ENCODE peak calls at places on chromosomes 16 and 17, in seven cellular contexts. F is heart right ventricle; N is kidney; U is A549; X is breast epithelium; S is CD8-positive, alpha-beta T cell; B is AG09319. I is an unnamed sample.

GRCh38 chr17:38550661-38551060 is 55.1 kb downstream of the SRCIN1 start:
- DNase-seq in U (no peak), X (no peak), B (peak), N (no peak), F (peak), S (no peak), I (no peak)

GRCh38 chr16:88337021-88337420 is 45.7 kb upstream of the ZNF469 start:
- DNase-seq in F (no peak), U (no peak), S (no peak), B (no peak), X (no peak), N (peak), I (no peak)

GRCh38 chr17:74101527-74101926 is 102.0 kb upstream of the RPL38 start:
- DNase-seq in X (no peak), B (no peak), S (no peak), N (no peak), F (no peak), U (no peak), I (no peak)

GRCh38 chr17:8413321-8413720 is 15.7 kb upstream of the RNF222 start:
- DNase-seq in F (no peak), X (no peak), S (no peak), N (no peak), U (no peak), B (no peak), I (no peak)

GRCh38 chr17:76709077-76709950 is 1.5 kb downstream of the MXRA7 start:
- DNase-seq in F (peak), B (peak), S (no peak), X (no peak), U (no peak), N (peak), I (no peak)

GRCh38 chr16:4064950-4065352 is 51.3 kb downstream of the ADCY9 start:
- DNase-seq in N (no peak), X (no peak), B (no peak), F (no peak), S (peak), U (no peak), I (no peak)

GRCh38 chr16:72995151-72995881 is 52.6 kb downstream of the ZFHX3 start:
- DNase-seq in U (peak), N (no peak), S (no peak), B (no peak), X (no peak), F (no peak), I (no peak)

GRCh38 chr17:69348441-69348840 is 21.5 kb upstream of the ABCA5 start:
- DNase-seq in B (no peak), X (no peak), U (no peak), S (no peak), N (no peak), F (no peak), I (no peak)

GRCh38 chr17:46003907-46004748 is 5.1 kb downstream of the STH start:
- DNase-seq in N (no peak), U (no peak), X (peak), S (no peak), F (peak), B (peak), I (no peak)

GRCh38 chr17:44792276-44792675 is 33.5 kb downstream of the ADAM11 start:
- DNase-seq in S (no peak), F (no peak), B (no peak), X (no peak), N (peak), U (no peak), I (no peak)

GRCh38 chr17:59631221-59631720 is 11.6 kb downstream of the CLTC start:
- DNase-seq in S (no peak), F (no peak), U (no peak), B (no peak), N (no peak), X (no peak), I (no peak)

DNA sequence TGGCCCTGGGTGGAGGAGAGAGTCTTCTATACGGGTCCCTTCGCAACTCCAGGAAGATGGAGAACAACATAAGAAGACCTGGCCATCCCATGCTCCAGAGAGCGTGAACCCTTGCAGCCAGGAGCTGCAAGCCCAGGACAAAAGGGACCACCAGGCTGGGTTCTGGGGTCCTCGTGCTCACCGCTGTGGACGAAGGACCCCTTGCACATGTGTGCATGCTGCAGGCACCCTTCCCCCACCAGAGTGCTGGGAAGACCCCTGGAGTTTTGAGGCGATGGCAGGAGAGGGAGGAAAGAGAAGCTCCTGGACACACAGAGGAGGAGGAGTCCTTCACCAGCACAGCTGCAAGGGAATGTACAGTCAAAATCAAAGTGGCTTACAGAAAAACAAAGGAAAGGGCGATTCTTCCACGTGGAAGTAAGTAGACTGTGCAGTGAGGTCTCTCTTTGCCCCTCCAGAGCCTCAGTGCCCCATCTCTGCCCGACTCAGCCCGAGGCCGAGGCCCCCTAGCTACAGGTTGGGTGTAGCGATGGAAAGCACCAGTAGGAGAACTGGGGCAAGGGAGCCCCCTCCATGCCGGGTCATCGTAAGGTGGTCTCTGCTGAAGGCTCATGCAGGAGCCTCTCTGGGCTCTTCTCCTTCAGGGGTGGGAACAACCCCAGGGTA is 51.3 kb downstream of the PIMREG start:
- DNase-seq in F (no peak), X (peak), N (peak), U (no peak), S (no peak), B (no peak), I (no peak)
- TF ChIP-seq CTCF in F (no peak), X (no peak), N (no peak), U (no peak), S (no peak), B (no peak), I (no peak)

GRCh38 chr16:70380919-70381603 is 34.4 kb downstream of the DDX19A start:
- DNase-seq in F (peak), N (peak), B (peak), X (peak), U (peak), S (peak), I (peak)
- TF ChIP-seq CTCF in F (peak), N (no peak), B (peak), X (peak), U (peak), S (no peak), I (peak)

DNA sequence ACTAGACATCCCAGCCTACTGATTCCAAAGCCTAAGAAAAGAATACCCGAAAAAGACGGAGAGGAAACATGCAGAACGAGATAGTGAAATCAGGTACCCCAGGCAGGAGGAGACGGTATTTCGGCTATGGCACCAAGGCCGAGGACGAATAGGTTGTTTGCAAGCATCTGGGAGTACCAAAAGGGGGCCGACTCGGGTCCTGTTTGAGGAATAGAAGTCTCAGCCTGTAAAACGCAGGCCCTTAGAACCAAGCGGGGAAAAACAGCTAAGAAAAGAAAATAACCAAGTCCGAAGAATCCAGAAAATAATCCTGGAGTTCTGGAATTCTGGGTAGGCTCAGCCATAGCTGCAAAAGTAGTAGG is 537 bp downstream of the SLC35B1 start:
- DNase-seq in U (peak), X (no peak), F (no peak), B (no peak), N (no peak), S (peak), I (no peak)
- TF ChIP-seq CTCF in U (no peak), X (no peak), F (no peak), B (peak), N (no peak), S (peak), I (no peak)

DNA sequence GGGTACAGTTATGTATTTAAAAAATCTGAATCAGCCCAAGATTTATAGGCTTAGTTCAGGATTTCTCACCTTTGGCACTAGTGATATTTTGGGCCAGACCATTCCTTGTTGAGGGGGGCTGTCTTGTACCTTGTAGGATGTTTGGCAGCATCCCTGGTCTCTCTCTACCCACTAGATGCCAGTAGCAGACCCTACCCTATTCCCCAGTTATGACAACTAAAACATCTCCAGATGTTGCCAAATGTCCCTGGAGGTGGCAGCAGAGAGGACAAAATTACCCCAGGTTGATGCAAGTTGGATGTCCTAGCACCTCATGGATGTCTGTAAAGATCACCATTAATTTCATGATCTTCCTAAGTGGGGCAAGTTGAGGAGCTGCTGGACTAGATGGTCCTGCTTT is 45.8 kb downstream of the SYT17 start:
- DNase-seq in S (no peak), F (no peak), U (no peak), X (no peak), N (no peak), B (no peak), I (no peak)
- TF ChIP-seq CTCF in S (no peak), F (no peak), U (no peak), X (no peak), N (no peak), B (no peak), I (no peak)

DNA sequence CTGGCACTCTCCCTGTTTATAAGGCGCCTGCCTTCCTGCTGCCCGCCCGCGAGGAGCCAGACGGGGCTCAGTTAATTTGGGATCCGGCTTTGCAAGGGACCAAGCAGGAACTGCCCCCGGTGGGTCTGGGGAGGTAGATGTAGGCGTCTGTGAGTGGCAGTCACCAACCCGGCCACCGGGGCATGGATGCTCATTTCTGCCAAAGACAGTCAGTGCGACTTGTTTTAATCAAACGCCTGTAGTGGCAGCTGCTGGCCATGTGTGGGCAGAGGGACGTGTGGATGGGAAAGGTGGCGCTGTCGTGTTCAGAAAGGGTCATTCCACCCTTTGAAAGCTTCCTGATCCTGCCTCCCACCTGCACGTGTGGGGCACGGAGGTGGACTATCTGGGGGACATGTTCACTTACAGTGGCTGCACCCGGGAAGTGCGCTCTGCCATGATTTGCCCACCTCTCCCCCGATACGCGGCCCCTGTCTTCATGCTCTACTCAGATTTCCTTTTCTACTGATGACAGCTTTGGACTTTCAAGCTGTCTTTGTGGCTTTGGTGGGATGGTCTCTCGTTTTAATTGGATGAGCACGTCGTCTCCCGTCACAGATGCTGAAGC is 60.3 kb upstream of the CIBAR2 start:
- DNase-seq in X (no peak), U (peak), F (peak), N (peak), B (no peak), S (peak), I (no peak)
- TF ChIP-seq CTCF in X (peak), U (peak), F (peak), N (peak), B (peak), S (no peak), I (peak)

GRCh38 chr16:56090076-56090475 is 101.2 kb upstream of the GNAO1 start:
- DNase-seq in F (no peak), B (no peak), X (no peak), N (no peak), U (no peak), S (no peak), I (no peak)
- TF ChIP-seq CTCF in F (no peak), B (no peak), X (no peak), N (no peak), U (no peak), S (no peak), I (no peak)

GRCh38 chr17:71302721-71303549 is 817.9 kb upstream of the SOX9 start:
- DNase-seq in B (no peak), F (no peak), U (no peak), N (no peak), X (no peak), S (no peak), I (no peak)

GRCh38 chr17:71301063-71301462 is 819.8 kb upstream of the SOX9 start:
- DNase-seq in F (no peak), X (no peak), S (no peak), B (no peak), N (no peak), U (no peak), I (no peak)

GRCh38 chr17:71304498-71305158 is 816.2 kb upstream of the SOX9 start:
- DNase-seq in X (no peak), S (no peak), U (no peak), F (no peak), B (no peak), N (no peak), I (no peak)
- TF ChIP-seq CTCF in X (no peak), S (no peak), U (no peak), F (no peak), B (no peak), N (no peak), I (no peak)

GRCh38 chr17:18004901-18005305 is 32.2 kb downstream of the DRC3 start:
- DNase-seq in B (no peak), U (peak), N (no peak), F (no peak), X (no peak), S (no peak), I (no peak)
- TF ChIP-seq CTCF in B (no peak), U (no peak), N (no peak), F (peak), X (no peak), S (no peak), I (no peak)

GRCh38 chr17:80906364-80907259 is 85.0 kb upstream of the CHMP6 start:
- DNase-seq in S (no peak), X (no peak), N (peak), B (no peak), U (no peak), F (no peak), I (no peak)
- TF ChIP-seq CTCF in S (no peak), X (no peak), N (no peak), B (no peak), U (no peak), F (no peak), I (no peak)